ENCODE peak calls at places on chromosomes 7 and 10, in six cellular contexts. W is right lobe of liver; L is MM.1S; E is testis; T is tibial artery; Y is CD8-positive, alpha-beta memory T cell. V is an unnamed sample.

GRCh38 chr10:5159126-5159525 is 25.8 kb downstream of the AKR1C8 start:
- DNase-seq in Y (no peak), T (no peak), W (no peak), E (no peak), L (no peak), V (no peak)

GRCh38 chr10:59557642-59558041 is 152.0 kb downstream of the SLC16A9 start:
- DNase-seq in Y (no peak), W (no peak), E (no peak), L (no peak), T (no peak), V (no peak)

GRCh38 chr7:105267244-105267643 is 121.5 kb downstream of the SRPK2 start:
- DNase-seq in E (no peak), L (peak; percentile 42), Y (no peak), W (no peak), T (no peak), V (no peak)

GRCh38 chr7:137399827-137400823 is 56.6 kb upstream of the PTN start:
- DNase-seq in L (no peak), T (no peak), W (no peak), E (no peak), Y (no peak), V (no peak)

GRCh38 chr7:139982927-139983925 is 79.5 kb downstream of the PARP12 start:
- DNase-seq in E (no peak), L (no peak), W (no peak), Y (no peak), T (no peak), V (no peak)

GRCh38 chr7:149248777-149249176 is 9.3 kb downstream of the ZNF212 start:
- DNase-seq in T (no peak), W (no peak), Y (no peak), E (no peak), L (no peak), V (no peak)

GRCh38 chr7:45980181-45980905 is 59.3 kb upstream of the IGFBP3 start:
- DNase-seq in W (no peak), L (no peak), E (no peak), Y (no peak), T (no peak), V (no peak)

GRCh38 chr10:111177379-111177778 is 100.5 kb downstream of the ADRA2A start:
- DNase-seq in W (no peak), E (no peak), T (no peak), Y (no peak), L (peak; percentile 47), V (no peak)

GRCh38 chr10:67256984-67257383 is 331.1 kb downstream of the LRRTM3 start:
- DNase-seq in Y (no peak), T (no peak), W (no peak), L (no peak), E (no peak), V (no peak)

GRCh38 chr10:17645591-17646345 is 1.8 kb downstream of the STAM start:
- DNase-seq in W (no peak), Y (no peak), T (no peak), E (no peak), L (no peak), V (no peak)

GRCh38 chr10:99760321-99760720 is 22.1 kb upstream of the ABCC2 start:
- DNase-seq in E (no peak), L (no peak), W (no peak), Y (no peak), T (no peak), V (no peak)

GRCh38 chr10:124946945-124947344 is 5.0 kb downstream of the ZRANB1 start:
- DNase-seq in T (no peak), W (no peak), Y (no peak), E (no peak), L (peak; percentile 53), V (no peak)

GRCh38 chr7:111138196-111138569 is 47.3 kb downstream of the LRRN3 start:
- DNase-seq in Y (peak; percentile 6), T (peak; percentile 61), W (peak; percentile 43), L (peak; percentile 66), E (peak; percentile 34), V (no peak)

GRCh38 chr7:44847509-44847919 is 373 bp downstream of the H2AZ2 start:
- DNase-seq in W (peak; percentile 90), L (peak; percentile 86), E (peak; percentile 91), T (peak; percentile 84), Y (peak; percentile 74), V (peak; percentile 94)

GRCh38 chr7:128037880-128038619 is 6.8 kb upstream of the LRRC4 start:
- DNase-seq in T (no peak), L (peak; percentile 43), E (no peak), Y (no peak), W (no peak), V (no peak)

GRCh38 chr10:75773139-75773801 is 341.8 kb downstream of the LRMDA start:
- DNase-seq in E (no peak), L (no peak), W (no peak), Y (no peak), T (peak; percentile 43), V (no peak)

DNA sequence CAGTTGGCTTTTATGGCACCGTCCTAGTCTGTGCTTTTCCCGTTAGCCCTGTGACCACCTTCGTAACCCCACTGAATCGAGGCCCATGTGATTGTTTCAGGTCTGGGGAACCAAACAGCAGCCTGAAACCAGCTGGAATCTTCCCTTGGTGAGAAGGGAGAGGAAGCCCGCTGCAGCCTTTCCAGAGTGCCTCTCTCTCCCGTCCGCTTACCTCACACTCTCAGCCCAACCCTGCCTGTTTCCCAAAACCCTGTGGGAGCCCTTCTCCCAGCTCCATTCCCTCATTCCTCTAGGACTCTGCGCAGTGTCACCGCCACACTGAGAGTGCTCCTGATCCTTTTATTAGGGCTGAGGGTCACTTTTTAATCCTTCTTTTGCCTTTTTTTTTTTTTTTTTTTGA is 139.6 kb downstream of the WDR37 start:
- DNase-seq in Y (no peak), W (no peak), L (no peak), T (no peak), E (no peak), V (peak; percentile 81)
- H3K27me3 ChIP-seq in Y (peaks cover 3% of the 10 kb centered on the region), W (no peaks in the 10 kb centered on the region), L (peaks cover 13% of the 10 kb centered on the region), T (no peaks in the 10 kb centered on the region), E (no peaks in the 10 kb centered on the region), V (no peaks in the 10 kb centered on the region)

GRCh38 chr10:45151467-45152214 is 150.9 kb downstream of the ZNF22 start:
- DNase-seq in Y (no peak), W (no peak), E (no peak), L (no peak), T (no peak), V (no peak)
- H3K36me3 ChIP-seq in Y (no peaks in the 10 kb centered on the region), W (no peaks in the 10 kb centered on the region), E (no peaks in the 10 kb centered on the region), L (no peaks in the 10 kb centered on the region), T (no peaks in the 10 kb centered on the region), V (no peaks in the 10 kb centered on the region)

GRCh38 chr7:90322837-90323236 is 1.7 kb upstream of the FAM237B start:
- DNase-seq in Y (no peak), E (no peak), W (no peak), T (no peak), L (no peak), V (no peak)
- H3K27me3 ChIP-seq in Y (peaks cover 28% of the 10 kb centered on the region), E (no peaks in the 10 kb centered on the region), W (no peaks in the 10 kb centered on the region), T (no peaks in the 10 kb centered on the region), L (no peaks in the 10 kb centered on the region), V (peaks cover 45% of the 10 kb centered on the region)

GRCh38 chr7:155713382-155713781 is 68.9 kb downstream of the RBM33 start:
- DNase-seq in L (no peak), Y (no peak), T (peak; percentile 34), E (no peak), W (no peak), V (peak; percentile 62)
- H3K36me3 ChIP-seq in L (peaks cover 9% of the 10 kb centered on the region), Y (peaks cover 31% of the 10 kb centered on the region), T (peaks cover 33% of the 10 kb centered on the region), E (no peaks in the 10 kb centered on the region), W (peaks cover 12% of the 10 kb centered on the region), V (peaks cover 8% of the 10 kb centered on the region)

GRCh38 chr7:1228535-1229333 is 3.9 kb upstream of the UNCX start:
- DNase-seq in E (no peak), T (no peak), Y (no peak), W (no peak), L (no peak), V (peak; percentile 26)
- H3K27me3 ChIP-seq in E (no peaks in the 10 kb centered on the region), T (peaks cover 22% of the 10 kb centered on the region), Y (peaks cover 65% of the 10 kb centered on the region), W (peaks cover 17% of the 10 kb centered on the region), L (peaks cover 70% of the 10 kb centered on the region), V (peaks cover 91% of the 10 kb centered on the region)

GRCh38 chr7:121966538-121967332 is 93.8 kb downstream of the PTPRZ1 start:
- DNase-seq in E (no peak), T (no peak), Y (no peak), W (no peak), L (no peak), V (no peak)

GRCh38 chr7:121961491-121961890 is 88.5 kb downstream of the PTPRZ1 start:
- DNase-seq in Y (no peak), T (no peak), L (no peak), W (no peak), E (no peak), V (no peak)

GRCh38 chr7:121960678-121961461 is 87.9 kb downstream of the PTPRZ1 start:
- DNase-seq in W (no peak), L (no peak), E (no peak), T (no peak), Y (no peak), V (no peak)
- H3K36me3 ChIP-seq in W (no peaks in the 10 kb centered on the region), L (no peaks in the 10 kb centered on the region), E (no peaks in the 10 kb centered on the region), T (no peaks in the 10 kb centered on the region), Y (no peaks in the 10 kb centered on the region), V (no peaks in the 10 kb centered on the region)

GRCh38 chr7:1676550-1677071 is 6.5 kb downstream of the ELFN1 start:
- DNase-seq in Y (no peak), L (no peak), T (no peak), W (no peak), E (no peak), V (peak; percentile 50)

GRCh38 chr7:1675673-1676549 is 5.8 kb downstream of the ELFN1 start:
- DNase-seq in E (no peak), Y (no peak), T (peak; percentile 14), W (peak; percentile 39), L (no peak), V (no peak)

GRCh38 chr7:1678571-1679325 is 8.7 kb downstream of the ELFN1 start:
- DNase-seq in Y (no peak), L (no peak), W (peak; percentile 41), E (no peak), T (no peak), V (peak; percentile 32)

GRCh38 chr7:1678070-1678543 is 8.0 kb downstream of the ELFN1 start:
- DNase-seq in E (no peak), W (peak; percentile 36), Y (no peak), L (no peak), T (no peak), V (peak; percentile 37)

GRCh38 chr7:1677206-1678069 is 7.4 kb downstream of the ELFN1 start:
- DNase-seq in L (no peak), Y (no peak), E (no peak), W (peak; percentile 17), T (no peak), V (peak; percentile 37)
- H3K27me3 ChIP-seq in L (peaks cover 54% of the 10 kb centered on the region), Y (peaks cover 6% of the 10 kb centered on the region), E (no peaks in the 10 kb centered on the region), W (no peaks in the 10 kb centered on the region), T (no peaks in the 10 kb centered on the region), V (no peaks in the 10 kb centered on the region)

GRCh38 chr7:48106906-48107659 is 18.0 kb downstream of the UPP1 start:
- DNase-seq in Y (no peak), T (no peak), E (no peak), W (no peak), L (no peak), V (no peak)

GRCh38 chr7:48107926-48108472 is 18.9 kb downstream of the UPP1 start:
- DNase-seq in W (peak; percentile 43), L (no peak), E (no peak), T (no peak), Y (no peak), V (no peak)

GRCh38 chr7:48101880-48102448 is 12.9 kb downstream of the UPP1 start:
- DNase-seq in Y (no peak), E (no peak), T (no peak), L (no peak), W (no peak), V (peak; percentile 68)

GRCh38 chr7:48102530-48102929 is 13.5 kb downstream of the UPP1 start:
- DNase-seq in Y (no peak), W (no peak), L (no peak), E (no peak), T (no peak), V (no peak)

GRCh38 chr7:48105045-48105444 is 16.0 kb downstream of the UPP1 start:
- DNase-seq in L (no peak), W (no peak), E (no peak), T (no peak), Y (no peak), V (no peak)
- H3K36me3 ChIP-seq in L (no peaks in the 10 kb centered on the region), W (peaks cover 76% of the 10 kb centered on the region), E (no peaks in the 10 kb centered on the region), T (peaks cover 50% of the 10 kb centered on the region), Y (peaks cover 59% of the 10 kb centered on the region), V (peaks cover 43% of the 10 kb centered on the region)